ENCODE peak calls at places on chromosomes 12 and 14, in six cellular contexts. One of them, this sample, is unnamed. For H3K4me1, the result is how much of the 10 kb centered on the place peaks cover.

GRCh38 chr12:24754690-24755638 is 193.9 kb downstream of the BCAT1 start:
- DNase-seq in mesenchymal stem cell: peak
- DNase-seq in IMR-90: peak
- DNase-seq in H9: no peak
- DNase-seq in neuronal stem cell: no peak
- DNase-seq in trophoblast cell: peak
- DNase-seq in this sample: peak

GRCh38 chr12:459430-460258 is at the start of gene B4GALNT3:
- DNase-seq in mesenchymal stem cell: peak
- DNase-seq in IMR-90: no peak
- DNase-seq in H9: peak
- DNase-seq in neuronal stem cell: peak
- DNase-seq in trophoblast cell: peak
- DNase-seq in this sample: peak

GRCh38 chr14:101761881-101762529 is 496 bp downstream of the PPP2R5C start:
- DNase-seq in mesenchymal stem cell: peak
- DNase-seq in IMR-90: no peak
- DNase-seq in H9: no peak
- DNase-seq in neuronal stem cell: peak
- DNase-seq in trophoblast cell: peak
- DNase-seq in this sample: no peak

GRCh38 chr12:10753066-10753465 is 29.9 kb upstream of the YBX3 start:
- DNase-seq in mesenchymal stem cell: peak
- DNase-seq in IMR-90: peak
- DNase-seq in H9: no peak
- DNase-seq in neuronal stem cell: no peak
- DNase-seq in trophoblast cell: peak
- DNase-seq in this sample: no peak

GRCh38 chr12:42648061-42648460 is 58.5 kb upstream of the PRICKLE1 start:
- DNase-seq in mesenchymal stem cell: no peak
- DNase-seq in IMR-90: no peak
- DNase-seq in H9: no peak
- DNase-seq in neuronal stem cell: no peak
- DNase-seq in trophoblast cell: no peak
- DNase-seq in this sample: no peak

GRCh38 chr12:69570000-69570516 is 15.2 kb upstream of the CCT2 start:
- DNase-seq in mesenchymal stem cell: no peak
- DNase-seq in IMR-90: no peak
- DNase-seq in H9: no peak
- DNase-seq in neuronal stem cell: no peak
- DNase-seq in trophoblast cell: no peak
- DNase-seq in this sample: no peak

GRCh38 chr12:113555226-113555625 is 83.6 kb upstream of the LHX5 start:
- DNase-seq in mesenchymal stem cell: no peak
- DNase-seq in IMR-90: peak
- DNase-seq in H9: no peak
- DNase-seq in neuronal stem cell: no peak
- DNase-seq in trophoblast cell: peak
- DNase-seq in this sample: peak

GRCh38 chr14:100536141-100536540 is 51.1 kb downstream of the BEGAIN start:
- DNase-seq in mesenchymal stem cell: no peak
- DNase-seq in IMR-90: no peak
- DNase-seq in H9: no peak
- DNase-seq in neuronal stem cell: no peak
- DNase-seq in trophoblast cell: no peak
- DNase-seq in this sample: no peak

GRCh38 chr14:69101331-69101826 is 51.5 kb downstream of the DCAF5 start:
- DNase-seq in mesenchymal stem cell: peak
- DNase-seq in IMR-90: peak
- DNase-seq in H9: no peak
- DNase-seq in neuronal stem cell: no peak
- DNase-seq in trophoblast cell: peak
- DNase-seq in this sample: peak

GRCh38 chr12:59056931-59057330 is 136.6 kb upstream of the LRIG3 start:
- DNase-seq in mesenchymal stem cell: peak
- DNase-seq in IMR-90: peak
- DNase-seq in H9: no peak
- DNase-seq in neuronal stem cell: no peak
- DNase-seq in trophoblast cell: no peak
- DNase-seq in this sample: no peak

GRCh38 chr12:113727651-113728061 is 238.5 kb downstream of the RBM19 start:
- DNase-seq in mesenchymal stem cell: no peak
- DNase-seq in IMR-90: peak
- DNase-seq in H9: no peak
- DNase-seq in neuronal stem cell: no peak
- DNase-seq in trophoblast cell: peak
- DNase-seq in this sample: peak

GRCh38 chr12:29794869-29795268 is 11.1 kb upstream of the TMTC1 start:
- DNase-seq in mesenchymal stem cell: no peak
- DNase-seq in IMR-90: no peak
- DNase-seq in H9: no peak
- DNase-seq in neuronal stem cell: no peak
- DNase-seq in trophoblast cell: no peak
- DNase-seq in this sample: no peak

GRCh38 chr12:12823308-12823707 is 10.2 kb downstream of the DDX47 start:
- DNase-seq in mesenchymal stem cell: no peak
- DNase-seq in IMR-90: peak
- DNase-seq in H9: no peak
- DNase-seq in neuronal stem cell: no peak
- DNase-seq in trophoblast cell: peak
- DNase-seq in this sample: peak
- H3K4me1 ChIP-seq in mesenchymal stem cell: under half
- H3K4me1 ChIP-seq in IMR-90: under half
- H3K4me1 ChIP-seq in H9: under half
- H3K4me1 ChIP-seq in neuronal stem cell: under half
- H3K4me1 ChIP-seq in trophoblast cell: under half
- H3K4me1 ChIP-seq in this sample: under half

DNA sequence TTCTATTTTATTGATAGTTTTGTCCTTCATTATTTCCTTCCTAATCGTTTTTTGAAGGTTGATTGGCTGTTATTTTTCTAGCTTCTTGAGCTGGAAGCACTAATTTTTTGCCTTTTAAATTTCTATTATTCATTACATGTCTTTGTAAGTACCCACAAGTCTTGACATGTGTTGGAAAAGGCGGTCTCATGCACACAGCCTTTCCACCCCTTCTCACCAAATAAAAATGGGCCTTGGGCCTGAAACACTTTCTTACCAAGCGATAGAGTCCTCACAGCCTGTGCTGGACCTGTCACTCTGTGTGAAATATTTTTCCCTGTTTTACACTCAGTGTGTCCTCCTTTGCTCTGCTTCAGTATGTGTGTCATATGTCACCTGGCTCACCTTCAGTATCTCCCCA is 9.9 kb downstream of the ETNK1 start:
- DNase-seq in mesenchymal stem cell: no peak
- DNase-seq in IMR-90: no peak
- DNase-seq in H9: no peak
- DNase-seq in neuronal stem cell: no peak
- DNase-seq in trophoblast cell: no peak
- DNase-seq in this sample: no peak
- H2BK120ac ChIP-seq in mesenchymal stem cell: no peak
- H2BK120ac ChIP-seq in IMR-90: no peak
- H2BK120ac ChIP-seq in H9: no peak
- H2BK120ac ChIP-seq in neuronal stem cell: no peak
- H2BK120ac ChIP-seq in trophoblast cell: no peak
- H2BK120ac ChIP-seq in this sample: no peak

GRCh38 chr12:30973171-30973570 is 46.6 kb downstream of the TSPAN11 start:
- DNase-seq in mesenchymal stem cell: no peak
- DNase-seq in IMR-90: no peak
- DNase-seq in H9: no peak
- DNase-seq in neuronal stem cell: no peak
- DNase-seq in trophoblast cell: no peak
- DNase-seq in this sample: no peak
- H2BK5ac ChIP-seq in mesenchymal stem cell: no peak
- H2BK5ac ChIP-seq in IMR-90: no peak
- H2BK5ac ChIP-seq in H9: no peak
- H2BK5ac ChIP-seq in neuronal stem cell: no peak
- H2BK5ac ChIP-seq in trophoblast cell: no peak
- H2BK5ac ChIP-seq in this sample: no peak

GRCh38 chr14:74503256-74503972 is 9.8 kb downstream of the ISCA2 start:
- DNase-seq in mesenchymal stem cell: no peak
- DNase-seq in IMR-90: no peak
- DNase-seq in H9: no peak
- DNase-seq in neuronal stem cell: no peak
- DNase-seq in trophoblast cell: no peak
- DNase-seq in this sample: no peak
- H3K4me1 ChIP-seq in mesenchymal stem cell: under half
- H3K4me1 ChIP-seq in IMR-90: under half
- H3K4me1 ChIP-seq in H9: under half
- H3K4me1 ChIP-seq in neuronal stem cell: under half
- H3K4me1 ChIP-seq in trophoblast cell: under half
- H3K4me1 ChIP-seq in this sample: under half